ENCODE peak calls at places on chromosomes 11 and 22, in four cellular contexts. One of them, this sample, is unnamed. For H3K4me1, the result is how much of the 10 kb centered on the place peaks cover.

GRCh38 chr11:46564459-46564858 is 29.4 kb downstream of the AMBRA1 start:
- DNase-seq in stomach: no peak
- DNase-seq in CD8-positive, alpha-beta T cell: no peak
- DNase-seq in CD8-positive, alpha-beta memory T cell: no peak
- DNase-seq in this sample: no peak

GRCh38 chr11:76589477-76589876 is 81.1 kb downstream of the LRRC32 start:
- DNase-seq in stomach: no peak
- DNase-seq in CD8-positive, alpha-beta T cell: no peak
- DNase-seq in CD8-positive, alpha-beta memory T cell: no peak
- DNase-seq in this sample: no peak

GRCh38 chr22:44994399-44995281 is 15.2 kb downstream of the PHF21B start:
- DNase-seq in stomach: no peak
- DNase-seq in CD8-positive, alpha-beta T cell: no peak
- DNase-seq in CD8-positive, alpha-beta memory T cell: no peak
- DNase-seq in this sample: no peak

GRCh38 chr22:29877620-29878019 is 5.4 kb upstream of the MTMR3 start:
- DNase-seq in stomach: no peak
- DNase-seq in CD8-positive, alpha-beta T cell: no peak
- DNase-seq in CD8-positive, alpha-beta memory T cell: no peak
- DNase-seq in this sample: no peak

GRCh38 chr11:9703280-9703679 is 39.4 kb downstream of the SWAP70 start:
- DNase-seq in stomach: no peak
- DNase-seq in CD8-positive, alpha-beta T cell: no peak
- DNase-seq in CD8-positive, alpha-beta memory T cell: no peak
- DNase-seq in this sample: peak

GRCh38 chr11:88301478-88302140 is 35.9 kb downstream of the CTSC start:
- DNase-seq in stomach: no peak
- DNase-seq in CD8-positive, alpha-beta T cell: no peak
- DNase-seq in CD8-positive, alpha-beta memory T cell: peak
- DNase-seq in this sample: peak

GRCh38 chr11:44840526-44840925 is 110.2 kb downstream of the TP53I11 start:
- DNase-seq in stomach: no peak
- DNase-seq in CD8-positive, alpha-beta T cell: no peak
- DNase-seq in CD8-positive, alpha-beta memory T cell: no peak
- DNase-seq in this sample: no peak

GRCh38 chr11:34599406-34599901 is 21.4 kb upstream of the EHF start:
- DNase-seq in stomach: no peak
- DNase-seq in CD8-positive, alpha-beta T cell: no peak
- DNase-seq in CD8-positive, alpha-beta memory T cell: no peak
- DNase-seq in this sample: no peak

GRCh38 chr11:133787379-133788103 is 57.8 kb downstream of the SPATA19 start:
- DNase-seq in stomach: no peak
- DNase-seq in CD8-positive, alpha-beta T cell: no peak
- DNase-seq in CD8-positive, alpha-beta memory T cell: no peak
- DNase-seq in this sample: no peak

GRCh38 chr22:23237201-23237798 is 57.0 kb downstream of the BCR start:
- DNase-seq in stomach: peak
- DNase-seq in CD8-positive, alpha-beta T cell: no peak
- DNase-seq in CD8-positive, alpha-beta memory T cell: no peak
- DNase-seq in this sample: no peak

GRCh38 chr11:93271596-93271995 is 58.9 kb upstream of the DEUP1 start:
- DNase-seq in stomach: no peak
- DNase-seq in CD8-positive, alpha-beta T cell: no peak
- DNase-seq in CD8-positive, alpha-beta memory T cell: no peak
- DNase-seq in this sample: no peak

GRCh38 chr11:25711008-25711407 is 620.9 kb upstream of the ANO3 start:
- DNase-seq in stomach: no peak
- DNase-seq in CD8-positive, alpha-beta T cell: no peak
- DNase-seq in CD8-positive, alpha-beta memory T cell: no peak
- DNase-seq in this sample: no peak

GRCh38 chr11:132024587-132025295 is 654.3 kb downstream of the NTM start:
- DNase-seq in stomach: no peak
- DNase-seq in CD8-positive, alpha-beta T cell: no peak
- DNase-seq in CD8-positive, alpha-beta memory T cell: no peak
- DNase-seq in this sample: no peak

GRCh38 chr11:120073196-120073595 is 64.7 kb downstream of the TRIM29 start:
- DNase-seq in stomach: no peak
- DNase-seq in CD8-positive, alpha-beta T cell: no peak
- DNase-seq in CD8-positive, alpha-beta memory T cell: no peak
- DNase-seq in this sample: no peak

GRCh38 chr22:47928626-47929025 is 1166.2 kb downstream of the TBC1D22A start:
- DNase-seq in stomach: no peak
- DNase-seq in CD8-positive, alpha-beta T cell: no peak
- DNase-seq in CD8-positive, alpha-beta memory T cell: no peak
- DNase-seq in this sample: no peak

GRCh38 chr11:112085822-112086421 is 634 bp downstream of the TIMM8B start:
- DNase-seq in stomach: no peak
- DNase-seq in CD8-positive, alpha-beta T cell: no peak
- DNase-seq in CD8-positive, alpha-beta memory T cell: no peak
- DNase-seq in this sample: no peak

GRCh38 chr22:27629908-27630733 is 171.4 kb downstream of the MN1 start:
- DNase-seq in stomach: no peak
- DNase-seq in CD8-positive, alpha-beta T cell: no peak
- DNase-seq in CD8-positive, alpha-beta memory T cell: no peak
- DNase-seq in this sample: no peak

GRCh38 chr11:70729949-70730348 is 331.6 kb downstream of the CTTN start:
- DNase-seq in stomach: peak
- DNase-seq in CD8-positive, alpha-beta T cell: no peak
- DNase-seq in CD8-positive, alpha-beta memory T cell: no peak
- DNase-seq in this sample: no peak

GRCh38 chr11:77819411-77819920 is 1.1 kb downstream of the RSF1 start:
- DNase-seq in stomach: peak
- DNase-seq in CD8-positive, alpha-beta T cell: peak
- DNase-seq in CD8-positive, alpha-beta memory T cell: peak
- DNase-seq in this sample: peak

GRCh38 chr11:35338928-35339327 is 80.4 kb downstream of the SLC1A2 start:
- DNase-seq in stomach: no peak
- DNase-seq in CD8-positive, alpha-beta T cell: no peak
- DNase-seq in CD8-positive, alpha-beta memory T cell: no peak
- DNase-seq in this sample: no peak

GRCh38 chr11:121300972-121301699 is 8.6 kb downstream of the SC5D start:
- DNase-seq in stomach: no peak
- DNase-seq in CD8-positive, alpha-beta T cell: no peak
- DNase-seq in CD8-positive, alpha-beta memory T cell: no peak
- DNase-seq in this sample: no peak

GRCh38 chr11:104928831-104929230 is 30.6 kb upstream of the CASP12 start:
- DNase-seq in stomach: no peak
- DNase-seq in CD8-positive, alpha-beta T cell: no peak
- DNase-seq in CD8-positive, alpha-beta memory T cell: no peak
- DNase-seq in this sample: no peak

GRCh38 chr11:73648629-73649046 is 2.3 kb downstream of the PLEKHB1 start:
- DNase-seq in stomach: no peak
- DNase-seq in CD8-positive, alpha-beta T cell: no peak
- DNase-seq in CD8-positive, alpha-beta memory T cell: no peak
- DNase-seq in this sample: no peak

GRCh38 chr11:100908746-100909145 is 220.9 kb downstream of the PGR start:
- DNase-seq in stomach: no peak
- DNase-seq in CD8-positive, alpha-beta T cell: no peak
- DNase-seq in CD8-positive, alpha-beta memory T cell: no peak
- DNase-seq in this sample: no peak

GRCh38 chr22:32348031-32348611 is 9.5 kb upstream of the RFPL3 start:
- DNase-seq in stomach: no peak
- DNase-seq in CD8-positive, alpha-beta T cell: no peak
- DNase-seq in CD8-positive, alpha-beta memory T cell: no peak
- DNase-seq in this sample: no peak

GRCh38 chr11:78203184-78203583 is 14.5 kb downstream of the USP35 start:
- DNase-seq in stomach: no peak
- DNase-seq in CD8-positive, alpha-beta T cell: peak
- DNase-seq in CD8-positive, alpha-beta memory T cell: peak
- DNase-seq in this sample: peak

GRCh38 chr11:46309669-46310288 is 32.3 kb downstream of the CREB3L1 start:
- DNase-seq in stomach: no peak
- DNase-seq in CD8-positive, alpha-beta T cell: no peak
- DNase-seq in CD8-positive, alpha-beta memory T cell: no peak
- DNase-seq in this sample: no peak

GRCh38 chr22:36334838-36335603 is 52.7 kb downstream of the MYH9 start:
- DNase-seq in stomach: no peak
- DNase-seq in CD8-positive, alpha-beta T cell: no peak
- DNase-seq in CD8-positive, alpha-beta memory T cell: peak
- DNase-seq in this sample: peak

DNA sequence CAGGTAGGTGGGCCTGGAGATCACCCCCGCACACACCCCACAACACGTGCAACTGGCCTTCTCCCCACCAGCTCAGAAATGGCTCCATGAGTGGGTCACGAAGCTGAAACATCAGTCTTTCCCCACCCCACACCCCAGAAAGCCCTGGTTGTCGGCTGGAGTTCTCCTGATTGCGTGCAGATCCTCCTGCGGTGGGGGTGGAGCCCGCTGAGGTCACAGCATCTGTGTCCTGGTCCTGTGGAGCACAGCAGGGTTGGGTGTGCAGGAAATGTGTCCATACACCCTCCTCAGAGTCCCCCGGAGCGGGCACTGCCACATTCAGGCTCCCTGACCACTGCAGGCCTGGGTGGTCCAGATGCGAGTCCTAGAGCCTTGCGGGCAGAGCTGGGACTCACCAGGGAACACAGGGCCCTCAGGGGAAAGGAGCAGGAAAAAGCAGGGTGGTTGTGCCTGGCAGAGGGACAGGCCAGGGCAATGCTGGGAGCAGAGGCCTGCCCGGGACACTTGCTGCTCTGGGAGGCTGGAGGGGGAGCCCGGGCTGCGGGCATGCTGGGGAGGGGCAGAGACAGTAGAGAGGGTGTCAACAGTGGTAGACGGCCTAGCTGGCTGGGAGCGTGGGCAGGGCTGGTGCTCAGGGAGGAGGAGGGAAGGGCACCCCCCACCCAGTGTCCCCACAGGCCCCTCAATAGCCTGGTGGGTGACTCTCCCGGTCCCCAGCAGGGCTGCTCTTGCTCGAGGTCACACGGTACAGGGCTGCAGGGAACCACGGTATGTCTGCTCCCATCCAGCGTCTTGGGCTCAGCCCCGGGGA is 42.4 kb upstream of the PPARA start:
- DNase-seq in stomach: no peak
- DNase-seq in CD8-positive, alpha-beta T cell: no peak
- DNase-seq in CD8-positive, alpha-beta memory T cell: no peak
- DNase-seq in this sample: no peak
- H3K4me1 ChIP-seq in stomach: half or more
- H3K4me1 ChIP-seq in CD8-positive, alpha-beta T cell: under half
- H3K4me1 ChIP-seq in CD8-positive, alpha-beta memory T cell: under half
- H3K4me1 ChIP-seq in this sample: under half

GRCh38 chr11:12260731-12261521 is 116.4 kb upstream of the PARVA start:
- DNase-seq in stomach: no peak
- DNase-seq in CD8-positive, alpha-beta T cell: no peak
- DNase-seq in CD8-positive, alpha-beta memory T cell: no peak
- DNase-seq in this sample: no peak
- H3K4me1 ChIP-seq in stomach: under half
- H3K4me1 ChIP-seq in CD8-positive, alpha-beta T cell: under half
- H3K4me1 ChIP-seq in CD8-positive, alpha-beta memory T cell: under half
- H3K4me1 ChIP-seq in this sample: under half

GRCh38 chr11:3165916-3166267 is 782 bp upstream of the OSBPL5 start:
- DNase-seq in stomach: no peak
- DNase-seq in CD8-positive, alpha-beta T cell: no peak
- DNase-seq in CD8-positive, alpha-beta memory T cell: no peak
- DNase-seq in this sample: no peak
- H3K4me1 ChIP-seq in stomach: under half
- H3K4me1 ChIP-seq in CD8-positive, alpha-beta T cell: half or more
- H3K4me1 ChIP-seq in CD8-positive, alpha-beta memory T cell: under half
- H3K4me1 ChIP-seq in this sample: under half

GRCh38 chr22:42719656-42720262 is 911 bp downstream of the A4GALT start:
- DNase-seq in stomach: no peak
- DNase-seq in CD8-positive, alpha-beta T cell: no peak
- DNase-seq in CD8-positive, alpha-beta memory T cell: no peak
- DNase-seq in this sample: no peak
- H3K4me1 ChIP-seq in stomach: under half
- H3K4me1 ChIP-seq in CD8-positive, alpha-beta T cell: under half
- H3K4me1 ChIP-seq in CD8-positive, alpha-beta memory T cell: under half
- H3K4me1 ChIP-seq in this sample: under half

DNA sequence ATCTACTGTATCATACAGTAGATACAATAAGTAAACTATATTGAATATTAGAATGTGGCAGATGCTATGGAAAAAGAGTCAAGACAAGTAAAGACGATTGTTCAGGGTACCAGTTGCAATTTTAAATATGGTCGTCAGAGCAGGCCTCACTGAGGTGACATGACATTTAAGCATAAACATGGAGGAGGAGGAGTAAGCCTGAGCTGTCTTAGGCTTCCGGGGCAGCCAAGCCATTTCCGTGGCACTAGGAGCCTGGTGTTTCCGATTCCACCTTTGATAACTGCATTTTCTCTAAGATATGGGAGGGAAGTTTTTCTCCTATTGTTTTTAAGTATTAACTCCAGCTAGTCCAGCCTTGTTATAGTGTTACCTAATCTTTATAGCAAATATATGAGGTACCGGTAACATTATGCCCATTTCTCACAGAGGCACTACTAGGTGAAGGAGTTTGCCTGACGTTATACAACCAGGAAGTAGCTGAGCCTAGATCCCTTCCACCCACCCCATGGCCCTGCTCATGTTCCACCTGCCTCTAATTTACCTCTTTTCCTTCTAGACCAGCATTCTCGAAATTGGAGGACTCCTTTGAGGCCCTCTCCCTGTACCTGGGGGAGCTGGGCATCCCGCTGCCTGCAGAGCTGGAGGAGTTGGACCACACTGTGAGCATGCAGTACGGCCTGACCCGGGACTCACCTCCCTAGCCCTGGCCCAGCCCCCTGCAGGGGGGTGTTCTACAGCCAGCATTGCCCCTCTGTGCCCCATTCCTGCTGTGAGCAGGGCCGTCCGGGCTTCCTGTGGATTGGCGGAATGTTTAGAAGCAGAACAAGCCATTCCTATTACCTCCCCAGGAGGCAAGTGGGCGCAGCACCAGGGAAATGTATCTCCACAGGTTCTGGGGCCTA is 14.3 kb downstream of the PIK3IP1 start:
- DNase-seq in stomach: no peak
- DNase-seq in CD8-positive, alpha-beta T cell: no peak
- DNase-seq in CD8-positive, alpha-beta memory T cell: no peak
- DNase-seq in this sample: no peak
- H3K4me1 ChIP-seq in stomach: under half
- H3K4me1 ChIP-seq in CD8-positive, alpha-beta T cell: half or more
- H3K4me1 ChIP-seq in CD8-positive, alpha-beta memory T cell: half or more
- H3K4me1 ChIP-seq in this sample: half or more

This sample was measured in CD4-positive, CD25-positive, alpha-beta regulatory T cell.